ENCODE peak calls at places on chromosomes 4 and X, in four cellular contexts. N is K562, H is GM12891, S is GM12878. V is an unnamed sample.

GRCh38 chr4:177391953-177392352 is 50.3 kb downstream of the AGA start:
- DNase-seq in S (no peak), H (no peak), N (no peak), V (no peak)

GRCh38 chrX:40749874-40750273 is 14.5 kb upstream of the MED14 start:
- DNase-seq in S (peak; percentile 65), H (no peak), N (no peak), V (no peak)

GRCh38 chr4:138724530-138724929 is 291.1 kb upstream of the NOCT start:
- DNase-seq in N (no peak), H (no peak), S (no peak), V (no peak)

GRCh38 chr4:185016946-185017797 is 1.1 kb upstream of the HELT start:
- DNase-seq in S (no peak), N (no peak), H (no peak), V (no peak)

GRCh38 chr4:112358415-112358814 is 61.2 kb downstream of the ALPK1 start:
- DNase-seq in H (no peak), N (no peak), S (no peak), V (no peak)

GRCh38 chr4:80006935-80007744 is 65.9 kb downstream of the ANTXR2 start:
- DNase-seq in S (no peak), H (no peak), N (peak; percentile 62), V (peak; percentile 16)

GRCh38 chr4:34766935-34767859 is 1477.1 kb downstream of the ARAP2 start:
- DNase-seq in H (no peak), S (no peak), N (no peak), V (no peak)

GRCh38 chr4:182883351-182883750 is 33.8 kb downstream of the DCTD start:
- DNase-seq in H (no peak), S (no peak), N (no peak), V (no peak)

GRCh38 chr4:88489100-88489761 is 32.3 kb downstream of the HERC5 start:
- DNase-seq in N (no peak), S (no peak), H (no peak), V (no peak)

GRCh38 chr4:86778169-86778568 is 71.0 kb downstream of the SLC10A6 start:
- DNase-seq in N (no peak), H (no peak), S (no peak), V (no peak)

GRCh38 chrX:68594769-68595168 is 52.7 kb upstream of the STARD8 start:
- DNase-seq in S (no peak), H (no peak), N (no peak), V (no peak)

GRCh38 chr4:96983830-96984229 is 1143.9 kb downstream of the PDHA2 start:
- DNase-seq in H (no peak), N (no peak), S (no peak), V (no peak)

GRCh38 chr4:94690851-94691254 is 66.9 kb upstream of the BMPR1B start:
- DNase-seq in S (no peak), H (no peak), N (no peak), V (no peak)

GRCh38 chr4:40842725-40843401 is 93.1 kb downstream of the NSUN7 start:
- DNase-seq in H (no peak), S (no peak), N (no peak), V (no peak)

GRCh38 chr4:98773638-98774037 is 115.2 kb upstream of the TSPAN5 start:
- DNase-seq in N (no peak), H (no peak), S (no peak), V (no peak)

GRCh38 chr4:997375-998071 is 4.3 kb upstream of the SLC26A1 start:
- DNase-seq in S (no peak), H (no peak), N (peak; percentile 86), V (no peak)

GRCh38 chr4:72489267-72489666 is 79.8 kb downstream of the ADAMTS3 start:
- DNase-seq in N (no peak), H (no peak), S (no peak), V (no peak)

GRCh38 chrX:46574337-46574940 is 874 bp downstream of the CHST7 start:
- DNase-seq in N (no peak), H (no peak), S (no peak), V (no peak)

GRCh38 chr4:111113591-111113990 is 490.7 kb upstream of the PITX2 start:
- DNase-seq in H (no peak), S (no peak), N (no peak), V (no peak)

GRCh38 chrX:13898084-13898483 is 81.2 kb upstream of the GPM6B start:
- DNase-seq in H (no peak), N (peak; percentile 10), S (peak; percentile 13), V (peak; percentile 13)

GRCh38 chr4:55172694-55173287 is 47.4 kb upstream of the KDR start:
- DNase-seq in H (no peak), N (no peak), S (no peak), V (no peak)

GRCh38 chrX:150889131-150889530 is 9.3 kb downstream of the CD99L2 start:
- DNase-seq in N (no peak), H (no peak), S (no peak), V (no peak)

GRCh38 chr4:82097504-82097903 is 276.3 kb downstream of the HNRNPD start:
- DNase-seq in S (no peak), H (no peak), N (no peak), V (no peak)

GRCh38 chr4:69064391-69064790 is 31.9 kb upstream of the UGT2B7 start:
- DNase-seq in S (no peak), H (no peak), N (no peak), V (no peak)

GRCh38 chr4:8871417-8872401 is at the start of gene HMX1:
- DNase-seq in N (no peak), S (no peak), H (no peak), V (no peak)

GRCh38 chrX:132023896-132024386 is 839 bp downstream of the STK26 start:
- DNase-seq in S (no peak), N (peak; percentile 41), H (peak; percentile 12), V (peak; percentile 30)

GRCh38 chr4:8723222-8723980 is 130.8 kb downstream of the CPZ start:
- DNase-seq in S (no peak), H (no peak), N (no peak), V (no peak)

GRCh38 chrX:11151799-11152591 is 40.9 kb downstream of the HCCS start:
- DNase-seq in H (no peak), N (no peak), S (no peak), V (no peak)

GRCh38 chrX:130343411-130343810 is 3.7 kb downstream of the SLC25A14 start:
- DNase-seq in S (no peak), N (no peak), H (no peak), V (no peak)

GRCh38 chr4:15737255-15737654 is 34.4 kb downstream of the BST1 start:
- DNase-seq in H (no peak), S (no peak), N (no peak), V (no peak)

DNA sequence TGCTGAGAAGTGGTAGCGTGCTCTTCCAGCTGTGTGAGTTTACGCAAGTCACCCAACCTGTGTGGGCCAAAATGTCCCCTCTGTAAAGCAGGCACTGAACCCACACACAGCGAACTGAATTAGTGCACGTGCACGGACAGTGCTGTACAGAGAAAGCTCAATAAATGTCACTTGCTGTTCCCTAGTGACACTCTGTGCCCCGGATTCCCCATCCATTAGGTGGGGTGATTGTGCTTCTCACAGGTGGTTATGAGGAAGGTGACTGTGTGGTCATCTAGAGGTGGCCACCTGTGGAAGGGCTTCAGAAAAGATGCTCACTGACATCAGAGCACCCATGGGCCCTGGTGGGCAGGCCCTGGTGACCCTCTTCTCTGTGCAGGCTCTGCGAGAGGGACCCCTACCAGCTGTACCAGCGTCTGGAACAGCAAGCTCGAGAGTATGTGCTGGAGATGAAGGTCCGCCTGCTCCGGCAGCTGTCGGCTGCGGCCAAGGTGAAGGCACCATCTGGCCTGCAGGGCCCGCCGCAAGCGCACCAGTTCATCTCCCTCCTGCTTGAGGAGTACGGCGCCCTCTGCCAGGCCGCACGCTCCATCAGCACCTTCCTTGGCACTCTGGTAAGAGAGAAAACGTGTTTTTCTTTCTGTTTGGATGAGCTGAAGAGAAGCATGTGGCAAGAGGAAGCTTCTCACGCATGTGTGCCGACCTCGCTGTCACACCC is 94.3 kb downstream of the FAM193A start:
- DNase-seq in N (no peak), S (no peak), H (no peak), V (no peak)
- TF ChIP-seq SPI1 in N (no peak), S (no peak), H (no peak), V (no peak)

DNA sequence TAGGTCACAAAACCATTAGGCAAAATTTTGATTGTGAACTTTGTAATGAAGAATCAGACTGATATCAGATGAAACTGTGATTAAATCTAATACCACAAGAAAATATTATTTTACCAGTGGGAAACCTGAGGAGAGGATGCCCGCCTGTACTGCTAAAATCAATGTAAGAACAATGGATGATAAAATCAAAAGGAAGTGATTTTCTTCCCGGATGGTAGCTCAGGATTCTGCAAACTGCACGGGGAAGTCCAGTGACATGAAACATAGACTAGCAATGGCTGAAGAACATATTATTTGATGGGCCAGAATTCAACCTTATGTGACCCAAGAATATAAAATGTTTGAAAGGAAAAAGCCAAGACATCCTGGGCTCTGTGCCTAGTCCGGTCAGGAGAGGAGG is 974.9 kb downstream of the PCDH18 start:
- DNase-seq in N (no peak), H (no peak), S (no peak), V (no peak)
- TF ChIP-seq SPI1 in N (no peak), H (no peak), S (no peak), V (no peak)

GRCh38 chrX:118254611-118255010 is 91.3 kb upstream of the WDR44 start:
- DNase-seq in H (no peak), S (peak; percentile 23), N (peak; percentile 33), V (peak; percentile 6)
- TF ChIP-seq SPI1 in H (no peak), S (no peak), N (no peak), V (peak; percentile 9)

DNA sequence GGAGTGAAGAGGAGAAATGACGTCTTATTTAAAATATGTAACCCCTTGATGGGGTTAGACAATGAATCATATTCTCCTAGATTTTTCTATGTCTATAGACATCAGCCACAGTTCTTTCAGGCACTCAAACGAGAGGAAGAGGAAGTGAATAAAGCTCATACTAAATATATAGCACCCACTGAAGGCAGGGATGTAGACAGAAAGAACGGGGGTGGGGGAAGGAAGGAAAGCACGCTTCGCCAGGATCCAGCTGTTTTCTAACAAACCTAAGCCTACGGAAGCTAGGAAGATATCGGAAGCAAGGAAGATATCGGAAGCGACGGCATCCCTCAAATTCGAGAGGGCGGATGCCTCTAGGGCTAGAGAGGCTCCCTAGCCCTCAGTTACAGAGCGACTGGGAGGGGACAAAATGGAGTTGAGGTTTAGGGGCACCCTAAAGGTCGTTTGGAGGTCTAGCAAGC is 708 bp downstream of the ACSL4 start:
- DNase-seq in N (peak; percentile 25), S (no peak), H (peak; percentile 7), V (peak; percentile 16)
- TF ChIP-seq SPI1 in N (peak; percentile 77), S (peak; percentile 53), H (peak; percentile 76), V (peak; percentile 86)

GRCh38 chrX:51802917-51803688 is 59.9 kb downstream of the GSPT2 start:
- DNase-seq in H (peak; percentile 2), N (peak; percentile 29), S (peak; percentile 15), V (peak; percentile 45)
- TF ChIP-seq SPI1 in H (no peak), N (no peak), S (no peak), V (no peak)

GRCh38 chr4:173507471-173508385 is 22.3 kb downstream of the HAND2 start:
- DNase-seq in H (no peak), S (no peak), N (no peak), V (no peak)

GRCh38 chr4:173511787-173512361 is 18.2 kb downstream of the HAND2 start:
- DNase-seq in N (no peak), S (no peak), H (no peak), V (no peak)

GRCh38 chr4:173508386-173509002 is 21.5 kb downstream of the HAND2 start:
- DNase-seq in H (no peak), S (no peak), N (no peak), V (no peak)

GRCh38 chr4:173506780-173507211 is 23.2 kb downstream of the HAND2 start:
- DNase-seq in N (no peak), S (no peak), H (no peak), V (no peak)

GRCh38 chr4:173509031-173510001 is 20.7 kb downstream of the HAND2 start:
- DNase-seq in N (no peak), S (no peak), H (no peak), V (peak; percentile 31)
- TF ChIP-seq SPI1 in N (no peak), S (no peak), H (peak; percentile 8), V (peak; percentile 55)

V was measured in HL-60.